ENCODE peak calls at places on chromosomes 1 and 21, in five cellular contexts. L is neural progenitor cell, D is tibial artery, Z is uterus, G is PC-3. U is an unnamed sample.

GRCh38 chr21:37724201-37724600 is 192.1 kb downstream of the KCNJ6 start:
- DNase-seq in L (no peak), D (no peak), Z (no peak), G (no peak), U (no peak)

GRCh38 chr1:55916480-55916879 is 662.9 kb downstream of the PLPP3 start:
- DNase-seq in L (no peak), D (no peak), Z (no peak), G (peak; percentile 51), U (no peak)

GRCh38 chr1:229230893-229231753 is 39.8 kb upstream of the RAB4A start:
- DNase-seq in L (peak; percentile 49), D (no peak), Z (no peak), G (peak; percentile 44), U (no peak)

GRCh38 chr1:204465469-204466415 is 28.9 kb downstream of the PIK3C2B start:
- DNase-seq in L (no peak), D (no peak), Z (no peak), G (no peak), U (no peak)

GRCh38 chr1:66243548-66244130 is 290.3 kb upstream of the SGIP1 start:
- DNase-seq in L (no peak), D (no peak), Z (no peak), G (no peak), U (no peak)

GRCh38 chr1:99264201-99265021 is at the start of gene PLPPR4:
- DNase-seq in L (peak; percentile 87), D (no peak), Z (peak; percentile 17), G (peak; percentile 42), U (no peak)

GRCh38 chr1:9438431-9439073 is 100.7 kb upstream of the SLC25A33 start:
- DNase-seq in L (no peak), D (peak; percentile 90), Z (peak; percentile 81), G (peak; percentile 51), U (no peak)

GRCh38 chr21:26070822-26071425 is 99.6 kb downstream of the APP start:
- DNase-seq in L (peak; percentile 13), D (no peak), Z (peak; percentile 55), G (peak; percentile 49), U (peak; percentile 6)

GRCh38 chr1:70685300-70686286 is 274.5 kb downstream of the CTH start:
- DNase-seq in L (peak; percentile 72), D (peak; percentile 82), Z (peak; percentile 60), G (peak; percentile 76), U (peak; percentile 5)

GRCh38 chr1:43547538-43548072 is 16.9 kb downstream of the PTPRF start:
- DNase-seq in L (peak; percentile 67), D (no peak), Z (no peak), G (no peak), U (no peak)

GRCh38 chr1:4178501-4178900 is 278.4 kb upstream of the C1orf174 start:
- DNase-seq in L (no peak), D (no peak), Z (no peak), G (no peak), U (no peak)

GRCh38 chr1:183847646-183848045 is 42.7 kb downstream of the RGL1 start:
- DNase-seq in L (no peak), D (no peak), Z (no peak), G (no peak), U (no peak)

GRCh38 chr1:183845681-183846080 is 40.8 kb downstream of the RGL1 start:
- DNase-seq in L (no peak), D (no peak), Z (no peak), G (peak; percentile 25), U (no peak)

GRCh38 chr1:183842817-183843187 is 37.9 kb downstream of the RGL1 start:
- DNase-seq in L (no peak), D (no peak), Z (no peak), G (no peak), U (no peak)

GRCh38 chr1:183841950-183842816 is 37.3 kb downstream of the RGL1 start:
- DNase-seq in L (no peak), D (no peak), Z (no peak), G (peak; percentile 76), U (no peak)

DNA sequence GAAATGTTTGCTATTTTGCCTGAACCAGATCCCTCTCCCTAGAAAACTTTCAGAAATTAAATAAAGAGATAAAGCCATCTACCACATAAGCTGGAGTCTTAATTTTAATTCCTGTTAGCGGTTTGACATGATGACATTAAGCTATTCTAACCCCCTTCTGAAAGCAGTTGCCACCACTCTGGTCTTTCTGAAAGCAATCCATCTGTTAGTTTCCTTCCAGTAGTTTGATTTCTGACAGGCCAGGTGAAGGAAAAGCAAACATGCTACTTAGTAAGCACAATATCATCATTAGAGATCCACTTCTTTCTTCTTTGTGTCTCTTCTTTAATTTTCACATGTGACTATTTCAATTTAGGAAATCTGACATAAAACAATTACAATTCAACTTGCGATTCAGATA is 39.9 kb downstream of the RGL1 start:
- DNase-seq in L (no peak), D (no peak), Z (no peak), G (no peak), U (no peak)
- H3K27ac ChIP-seq in L (no peak overlapping the region), D (no peak overlapping the region), Z (no peak overlapping the region), G (no peak overlapping the region), U (no peak overlapping the region)

DNA sequence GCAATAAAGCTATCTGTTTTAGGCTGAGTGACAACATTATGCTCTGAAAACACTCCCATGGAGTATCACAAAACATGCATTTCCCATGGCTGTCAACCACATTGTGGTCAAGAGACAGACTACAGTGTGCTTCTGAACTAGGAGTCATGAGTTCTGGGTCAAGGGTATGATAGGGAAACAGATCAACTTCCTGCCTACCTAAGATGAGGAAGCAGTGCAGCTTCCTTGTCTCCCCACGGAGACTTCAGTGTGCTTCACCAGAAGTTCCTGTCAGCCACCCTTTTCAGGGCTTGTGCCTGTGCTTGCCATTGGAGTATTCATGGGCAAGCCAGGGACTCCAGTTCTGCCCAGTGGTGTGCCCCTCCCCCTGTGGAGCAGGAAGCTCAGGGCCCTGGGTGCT is 19.9 kb downstream of the LCE3E start:
- DNase-seq in L (no peak), D (no peak), Z (no peak), G (no peak), U (no peak)
- H3K9me3 ChIP-seq in L (no peaks in the 10 kb centered on the region), D (no peaks in the 10 kb centered on the region), Z (no peaks in the 10 kb centered on the region), G (no peaks in the 10 kb centered on the region), U (no peaks in the 10 kb centered on the region)

DNA sequence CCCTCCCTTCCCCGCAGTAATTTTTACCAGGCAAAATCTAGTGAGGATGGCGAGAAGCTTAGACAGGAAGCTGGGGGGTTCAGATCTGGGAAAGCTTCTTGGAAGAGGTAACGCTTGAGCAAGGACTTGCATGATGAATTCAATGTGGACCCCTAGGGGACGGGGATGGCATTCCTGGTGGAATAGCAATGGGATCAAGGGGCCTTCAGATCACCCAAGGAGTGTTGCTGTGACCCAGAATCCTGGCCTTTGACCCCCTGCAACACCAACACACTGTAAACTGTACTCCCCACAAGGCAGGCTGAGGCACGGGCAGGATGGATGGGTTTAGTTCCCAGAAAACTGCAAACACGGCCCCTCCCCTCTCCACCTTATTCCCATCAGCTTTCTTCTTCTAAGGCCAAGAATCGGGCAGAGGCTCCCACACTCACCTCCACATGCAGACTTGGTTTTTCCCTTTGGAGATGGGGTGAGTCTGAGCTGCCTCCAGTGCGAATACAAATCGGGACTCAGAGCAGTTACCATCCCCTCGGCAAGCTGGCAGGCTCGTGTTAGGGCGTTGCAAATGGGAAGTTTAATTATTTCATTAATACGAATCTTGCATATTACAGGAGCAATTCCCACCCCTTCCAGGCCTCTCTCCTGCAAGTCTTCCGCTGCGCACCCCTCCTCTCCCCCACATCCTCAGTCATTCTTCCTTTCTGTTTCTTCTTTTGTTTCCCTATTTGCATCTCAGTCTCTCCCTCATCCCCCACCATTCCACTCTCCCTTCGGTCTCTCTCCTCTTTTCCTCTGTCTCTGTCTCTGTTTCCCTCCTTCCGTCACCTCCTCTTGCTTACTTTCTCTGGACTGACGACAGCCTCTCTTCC is 20.2 kb downstream of the DISP3 start:
- DNase-seq in L (peak; percentile 61), D (peak; percentile 42), Z (no peak), G (no peak), U (no peak)
- TF ChIP-seq CTCF in L (peak; percentile 26), D (no peak), Z (no peak), G (no peak), U (no peak)

DNA sequence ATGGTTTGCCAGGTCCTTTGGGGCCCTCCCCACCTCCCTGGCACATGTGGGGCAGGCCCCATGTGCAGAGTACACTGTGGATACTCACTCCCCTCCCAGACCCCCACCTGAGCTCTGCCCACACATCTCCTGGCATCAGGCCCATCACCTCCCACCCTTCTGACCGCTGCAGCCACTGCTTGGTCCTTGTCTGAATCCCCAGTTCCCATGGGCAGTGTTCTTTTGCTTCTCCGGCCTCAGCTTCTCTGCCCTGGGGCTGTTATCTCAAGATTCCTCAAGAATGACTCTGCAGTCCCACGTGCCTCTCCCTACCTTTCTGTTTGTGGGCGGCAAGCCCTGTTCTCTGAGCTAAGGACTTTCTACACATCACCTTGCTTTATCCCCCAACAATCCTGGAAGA is 187.7 kb upstream of the EDN2 start:
- DNase-seq in L (no peak), D (no peak), Z (no peak), G (peak; percentile 94), U (no peak)
- H3K27ac ChIP-seq in L (no peak overlapping the region), D (no peak overlapping the region), Z (no peak overlapping the region), G (peak overlapping the region; percentile 17), U (no peak overlapping the region)

DNA sequence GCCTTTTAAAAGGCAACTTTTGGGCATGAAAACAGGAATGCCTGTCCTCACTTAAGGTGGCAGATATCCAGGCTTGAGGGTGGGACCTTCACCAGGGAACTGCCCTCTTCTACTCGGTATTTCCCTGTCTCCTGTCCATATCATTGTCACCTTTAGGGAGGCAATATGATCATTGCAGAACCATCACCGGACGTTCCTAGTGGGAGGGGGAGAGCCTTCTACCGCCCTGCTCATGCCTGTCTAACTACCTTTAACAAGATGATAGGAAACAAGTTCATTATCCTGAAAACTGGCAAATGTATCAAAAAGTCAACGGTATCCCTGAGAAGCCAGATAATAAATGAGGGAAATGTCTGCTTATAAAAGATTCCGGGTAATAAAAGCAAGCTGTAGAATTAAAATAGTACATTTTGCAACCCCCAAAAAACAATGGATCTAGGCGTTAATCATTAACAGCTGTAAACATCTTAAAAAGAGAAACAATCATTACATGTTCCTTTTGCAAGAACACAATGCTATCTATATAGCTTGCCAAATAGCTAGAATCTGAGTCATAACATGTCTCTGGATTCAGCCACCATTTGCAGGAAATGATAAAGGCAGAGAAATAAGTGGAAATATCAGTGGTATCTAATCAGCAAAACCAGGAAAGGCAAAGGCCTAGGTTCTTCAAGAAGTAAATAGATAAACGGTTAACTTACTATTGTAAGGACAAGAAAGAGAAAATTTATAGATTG is 852.9 kb upstream of the ADGRL4 start:
- DNase-seq in L (no peak), D (no peak), Z (no peak), G (peak; percentile 47), U (no peak)
- H3K9me3 ChIP-seq in L (no peaks in the 10 kb centered on the region), D (no peaks in the 10 kb centered on the region), Z (no peaks in the 10 kb centered on the region), G (no peaks in the 10 kb centered on the region), U (no peaks in the 10 kb centered on the region)

DNA sequence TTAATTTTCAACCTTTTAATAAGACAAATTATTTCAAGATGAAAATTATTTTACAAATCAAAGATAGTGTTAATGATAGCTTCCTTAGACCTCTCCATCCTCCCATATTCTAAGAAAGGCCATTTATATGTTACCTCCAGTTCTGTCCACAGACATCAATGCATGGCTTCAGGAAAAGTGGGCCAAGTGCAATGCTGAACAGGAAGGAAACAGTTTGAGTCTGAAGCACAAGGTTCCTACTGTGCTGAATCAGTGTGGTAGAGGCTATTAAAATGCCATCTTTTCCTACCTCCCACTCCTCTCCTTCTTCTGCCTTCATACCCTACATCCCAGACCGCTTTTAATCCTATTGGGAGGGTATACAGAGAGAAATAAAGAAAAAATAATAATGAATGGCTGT is 62.7 kb upstream of the C1orf105 start:
- DNase-seq in L (no peak), D (no peak), Z (no peak), G (no peak), U (no peak)
- TF ChIP-seq CTCF in L (no peak), D (no peak), Z (no peak), G (no peak), U (no peak)

U was measured in CD4-positive, alpha-beta T cell.